ENCODE peak calls at places on chromosome 18, in ten cellular contexts. One of them, this sample, is unnamed.

GRCh38 chr18:28007841-28008240 is 169.1 kb downstream of the CDH2 start:
- DNase-seq in activated CD8-positive, alpha-beta memory T cell treated with anti-CD3 and anti-CD28 coated beads for 1 hour: no peak
- DNase-seq in stimulated activated CD4-positive, alpha-beta T cell treated with anti-CD3 and anti-CD28 coated beads, TNF-alpha, amount 100 ng/mL, for 1 hour: no peak
- DNase-seq in OCI-LY7: no peak
- DNase-seq in NT2/D1: no peak
- DNase-seq in neuronal stem cell: no peak
- DNase-seq in spleen: no peak
- DNase-seq in NCI-H2029 treated with DMSO at 0.1 percent for 48 hours: no peak
- DNase-seq in cardiac fibroblast: peak
- DNase-seq in anterior cingulate cortex: no peak
- DNase-seq in this sample: no peak

GRCh38 chr18:59570101-59570875 is 126.9 kb downstream of the CCBE1 start:
- DNase-seq in NT2/D1: no peak
- DNase-seq in OCI-LY7: no peak
- DNase-seq in stimulated activated CD4-positive, alpha-beta T cell treated with anti-CD3 and anti-CD28 coated beads, TNF-alpha, amount 100 ng/mL, for 1 hour: no peak
- DNase-seq in anterior cingulate cortex: no peak
- DNase-seq in spleen: no peak
- DNase-seq in NCI-H2029 treated with DMSO at 0.1 percent for 48 hours: no peak
- DNase-seq in cardiac fibroblast: peak
- DNase-seq in neuronal stem cell: no peak
- DNase-seq in activated CD8-positive, alpha-beta memory T cell treated with anti-CD3 and anti-CD28 coated beads for 1 hour: no peak
- DNase-seq in this sample: no peak

GRCh38 chr18:73979742-73980141 is 167.9 kb downstream of the FBXO15 start:
- DNase-seq in cardiac fibroblast: peak
- DNase-seq in NT2/D1: no peak
- DNase-seq in spleen: no peak
- DNase-seq in stimulated activated CD4-positive, alpha-beta T cell treated with anti-CD3 and anti-CD28 coated beads, TNF-alpha, amount 100 ng/mL, for 1 hour: no peak
- DNase-seq in NCI-H2029 treated with DMSO at 0.1 percent for 48 hours: peak
- DNase-seq in OCI-LY7: no peak
- DNase-seq in activated CD8-positive, alpha-beta memory T cell treated with anti-CD3 and anti-CD28 coated beads for 1 hour: no peak
- DNase-seq in anterior cingulate cortex: peak
- DNase-seq in neuronal stem cell: no peak
- DNase-seq in this sample: no peak

GRCh38 chr18:36744261-36744876 is 84.4 kb downstream of the TPGS2 start:
- DNase-seq in neuronal stem cell: no peak
- DNase-seq in spleen: no peak
- DNase-seq in OCI-LY7: no peak
- DNase-seq in NCI-H2029 treated with DMSO at 0.1 percent for 48 hours: no peak
- DNase-seq in NT2/D1: no peak
- DNase-seq in cardiac fibroblast: peak
- DNase-seq in activated CD8-positive, alpha-beta memory T cell treated with anti-CD3 and anti-CD28 coated beads for 1 hour: no peak
- DNase-seq in anterior cingulate cortex: no peak
- DNase-seq in stimulated activated CD4-positive, alpha-beta T cell treated with anti-CD3 and anti-CD28 coated beads, TNF-alpha, amount 100 ng/mL, for 1 hour: no peak
- DNase-seq in this sample: no peak

GRCh38 chr18:30971338-30971956 is 71.1 kb downstream of the DSC3 start:
- DNase-seq in cardiac fibroblast: peak
- DNase-seq in NT2/D1: no peak
- DNase-seq in anterior cingulate cortex: no peak
- DNase-seq in neuronal stem cell: peak
- DNase-seq in stimulated activated CD4-positive, alpha-beta T cell treated with anti-CD3 and anti-CD28 coated beads, TNF-alpha, amount 100 ng/mL, for 1 hour: no peak
- DNase-seq in NCI-H2029 treated with DMSO at 0.1 percent for 48 hours: no peak
- DNase-seq in spleen: no peak
- DNase-seq in OCI-LY7: peak
- DNase-seq in activated CD8-positive, alpha-beta memory T cell treated with anti-CD3 and anti-CD28 coated beads for 1 hour: no peak
- DNase-seq in this sample: no peak

GRCh38 chr18:49412673-49413072 is 47.8 kb downstream of the DYM start:
- DNase-seq in neuronal stem cell: no peak
- DNase-seq in OCI-LY7: peak
- DNase-seq in cardiac fibroblast: no peak
- DNase-seq in activated CD8-positive, alpha-beta memory T cell treated with anti-CD3 and anti-CD28 coated beads for 1 hour: no peak
- DNase-seq in NCI-H2029 treated with DMSO at 0.1 percent for 48 hours: no peak
- DNase-seq in NT2/D1: no peak
- DNase-seq in stimulated activated CD4-positive, alpha-beta T cell treated with anti-CD3 and anti-CD28 coated beads, TNF-alpha, amount 100 ng/mL, for 1 hour: no peak
- DNase-seq in anterior cingulate cortex: no peak
- DNase-seq in spleen: no peak
- DNase-seq in this sample: no peak

GRCh38 chr18:71371951-71372605 is 1083.2 kb downstream of the SOCS6 start:
- DNase-seq in stimulated activated CD4-positive, alpha-beta T cell treated with anti-CD3 and anti-CD28 coated beads, TNF-alpha, amount 100 ng/mL, for 1 hour: no peak
- DNase-seq in OCI-LY7: no peak
- DNase-seq in NCI-H2029 treated with DMSO at 0.1 percent for 48 hours: no peak
- DNase-seq in NT2/D1: no peak
- DNase-seq in spleen: no peak
- DNase-seq in neuronal stem cell: no peak
- DNase-seq in activated CD8-positive, alpha-beta memory T cell treated with anti-CD3 and anti-CD28 coated beads for 1 hour: no peak
- DNase-seq in cardiac fibroblast: no peak
- DNase-seq in anterior cingulate cortex: no peak
- DNase-seq in this sample: no peak

GRCh38 chr18:48825101-48825745 is 125.5 kb downstream of the SMAD7 start:
- DNase-seq in stimulated activated CD4-positive, alpha-beta T cell treated with anti-CD3 and anti-CD28 coated beads, TNF-alpha, amount 100 ng/mL, for 1 hour: no peak
- DNase-seq in spleen: peak
- DNase-seq in neuronal stem cell: no peak
- DNase-seq in activated CD8-positive, alpha-beta memory T cell treated with anti-CD3 and anti-CD28 coated beads for 1 hour: no peak
- DNase-seq in cardiac fibroblast: peak
- DNase-seq in OCI-LY7: no peak
- DNase-seq in NCI-H2029 treated with DMSO at 0.1 percent for 48 hours: no peak
- DNase-seq in NT2/D1: no peak
- DNase-seq in anterior cingulate cortex: no peak
- DNase-seq in this sample: peak

GRCh38 chr18:45690975-45691815 is 32.8 kb upstream of the SLC14A1 start:
- DNase-seq in anterior cingulate cortex: peak
- DNase-seq in NT2/D1: peak
- DNase-seq in neuronal stem cell: peak
- DNase-seq in OCI-LY7: peak
- DNase-seq in stimulated activated CD4-positive, alpha-beta T cell treated with anti-CD3 and anti-CD28 coated beads, TNF-alpha, amount 100 ng/mL, for 1 hour: peak
- DNase-seq in activated CD8-positive, alpha-beta memory T cell treated with anti-CD3 and anti-CD28 coated beads for 1 hour: peak
- DNase-seq in cardiac fibroblast: peak
- DNase-seq in spleen: peak
- DNase-seq in NCI-H2029 treated with DMSO at 0.1 percent for 48 hours: peak
- DNase-seq in this sample: peak

This sample was measured in kidney.